ENCODE peak calls at places on chromosomes 6 and 20, in four cellular contexts. Y is HTR-8/SVneo; M is effector memory CD4-positive, alpha-beta T cell; N is lung microvascular endothelial cell. J is an unnamed sample.

GRCh38 chr6:112690497-112691202 is 343.5 kb downstream of the RFPL4B start:
- DNase-seq in M (no peak), Y (peak), N (no peak), J (peak)

GRCh38 chr6:141321486-141322347 is 811.0 kb upstream of the GJE1 start:
- DNase-seq in N (no peak), Y (no peak), M (no peak), J (peak)

GRCh38 chr20:50303573-50304500 is 113.2 kb downstream of the CEBPB start:
- DNase-seq in N (peak), Y (no peak), M (no peak), J (peak)

GRCh38 chr6:39453236-39453635 is 130.7 kb upstream of the KCNK16 start:
- DNase-seq in M (no peak), N (peak), Y (no peak), J (no peak)

GRCh38 chr6:143397229-143398222 is 53.0 kb downstream of the ADAT2 start:
- DNase-seq in N (peak), Y (peak), M (peak), J (peak)

GRCh38 chr20:19811231-19811630 is 53.2 kb downstream of the RIN2 start:
- DNase-seq in Y (no peak), N (no peak), M (no peak), J (no peak)

GRCh38 chr6:154500769-154501171 is 9.7 kb downstream of the CNKSR3 start:
- DNase-seq in N (peak), M (no peak), Y (no peak), J (peak)

GRCh38 chr6:144216668-144217218 is 66.4 kb downstream of the STX11 start:
- DNase-seq in Y (peak), N (no peak), M (no peak), J (no peak)

GRCh38 chr6:89237158-89237557 is 20.0 kb upstream of the GABRR1 start:
- DNase-seq in M (no peak), N (no peak), Y (no peak), J (no peak)

GRCh38 chr6:6960571-6961251 is 147.1 kb upstream of the RREB1 start:
- DNase-seq in M (no peak), N (no peak), Y (no peak), J (no peak)

GRCh38 chr6:139407718-139408222 is 33.3 kb upstream of the CITED2 start:
- DNase-seq in N (no peak), Y (peak), M (no peak), J (no peak)

GRCh38 chr6:158556113-158556512 is 3.8 kb upstream of the TMEM181 start:
- DNase-seq in N (no peak), M (no peak), Y (no peak), J (no peak)

GRCh38 chr6:147802400-147802799 is 293.9 kb downstream of the SAMD5 start:
- DNase-seq in M (no peak), N (no peak), Y (no peak), J (no peak)

GRCh38 chr6:123417411-123417810 is 219.3 kb downstream of the TRDN start:
- DNase-seq in N (no peak), M (no peak), Y (no peak), J (no peak)

GRCh38 chr20:4835244-4836177 is 113.8 kb downstream of the PRND start:
- DNase-seq in N (no peak), M (no peak), Y (no peak), J (peak)

GRCh38 chr6:139919107-139920026 is 544.9 kb upstream of the CITED2 start:
- DNase-seq in M (no peak), N (no peak), Y (no peak), J (no peak)

GRCh38 chr20:21325296-21325695 is 22.2 kb downstream of the XRN2 start:
- DNase-seq in N (no peak), Y (no peak), M (no peak), J (peak)

GRCh38 chr6:113697642-113698410 is 159.3 kb upstream of the MARCKS start:
- DNase-seq in M (no peak), Y (peak), N (no peak), J (peak)

GRCh38 chr6:3687847-3688246 is 63.7 kb downstream of the PXDC1 start:
- DNase-seq in Y (no peak), M (no peak), N (no peak), J (no peak)

GRCh38 chr20:34579936-34580587 is 21.5 kb downstream of the MAP1LC3A start:
- DNase-seq in N (no peak), M (no peak), Y (no peak), J (no peak)

GRCh38 chr6:125832396-125832795 is 41.6 kb downstream of the NCOA7 start:
- DNase-seq in N (no peak), Y (no peak), M (no peak), J (no peak)

GRCh38 chr20:33006776-33007375 is 628 bp upstream of the BPIFB2 start:
- DNase-seq in Y (no peak), M (no peak), N (no peak), J (no peak)

GRCh38 chr6:73585566-73586415 is 65.0 kb upstream of the EEF1A1 start:
- DNase-seq in M (peak), N (peak), Y (no peak), J (peak)

GRCh38 chr6:122476131-122476530 is 4.5 kb upstream of the SERINC1 start:
- DNase-seq in M (no peak), Y (peak), N (peak), J (peak)

GRCh38 chr6:16394651-16395050 is 156.3 kb downstream of the GMPR start:
- DNase-seq in M (no peak), N (no peak), Y (no peak), J (no peak)

GRCh38 chr6:170083236-170084051 is 207.4 kb downstream of the DLL1 start:
- DNase-seq in Y (no peak), N (no peak), M (no peak), J (no peak)

GRCh38 chr6:148999921-149000589 is 253.2 kb downstream of the UST start:
- DNase-seq in M (no peak), N (no peak), Y (peak), J (peak)

GRCh38 chr20:8039048-8039447 is 19.5 kb upstream of the TMX4 start:
- DNase-seq in N (no peak), Y (no peak), M (no peak), J (no peak)

GRCh38 chr20:46099491-46100287 is 9.9 kb upstream of the NCOA5 start:
- DNase-seq in Y (no peak), N (no peak), M (no peak), J (peak)

GRCh38 chr6:3211681-3212080 is 15.8 kb downstream of the TUBB2B start:
- DNase-seq in N (no peak), Y (peak), M (no peak), J (peak)

GRCh38 chr20:1660263-1660662 is 2.7 kb upstream of the SIRPG start:
- DNase-seq in Y (no peak), N (no peak), M (no peak), J (no peak)